ENCODE peak calls at places on chromosomes 7 and 10, in seven cellular contexts. Z, M, T, B, Y, W and P are unnamed samples. For H3K9me3, the result is how much of the 10 kb centered on the place peaks cover.

GRCh38 chr10:46552526-46553237 is 3.8 kb downstream of the GPRIN2 start:
- DNase-seq in Z (no peak), M (peak), T (peak), B (no peak), Y (peak), W (no peak), P (no peak)

GRCh38 chr10:30857803-30858202 is 173.9 kb downstream of the ZNF438 start:
- DNase-seq in Z (peak), M (no peak), T (peak), B (no peak), Y (peak), W (no peak), P (peak)

GRCh38 chr10:127989481-127989964 is 82.6 kb downstream of the PTPRE start:
- DNase-seq in Z (no peak), M (no peak), T (peak), B (no peak), Y (no peak), W (no peak), P (peak)

GRCh38 chr7:66173856-66174255 is 31.3 kb upstream of the TPST1 start:
- DNase-seq in Z (no peak), M (no peak), T (no peak), B (no peak), Y (no peak), W (no peak), P (no peak)

GRCh38 chr7:87003872-87004798 is 55.3 kb downstream of the ELAPOR2 start:
- DNase-seq in Z (no peak), M (no peak), T (no peak), B (no peak), Y (no peak), W (no peak), P (peak)

GRCh38 chr10:98212204-98212603 is 55.8 kb downstream of the LOXL4 start:
- DNase-seq in Z (no peak), M (no peak), T (no peak), B (no peak), Y (no peak), W (no peak), P (no peak)

GRCh38 chr7:151721236-151721635 is 155.7 kb downstream of the PRKAG2 start:
- DNase-seq in Z (no peak), M (no peak), T (no peak), B (no peak), Y (no peak), W (no peak), P (no peak)

GRCh38 chr10:66746246-66746645 is 179.6 kb upstream of the LRRTM3 start:
- DNase-seq in Z (no peak), M (no peak), T (no peak), B (no peak), Y (no peak), W (no peak), P (peak)

GRCh38 chr10:78362406-78363022 is 328.9 kb downstream of the RPS24 start:
- DNase-seq in Z (no peak), M (no peak), T (no peak), B (no peak), Y (no peak), W (no peak), P (no peak)

GRCh38 chr7:108408294-108409004 is 47.8 kb downstream of the NRCAM start:
- DNase-seq in Z (no peak), M (no peak), T (no peak), B (no peak), Y (no peak), W (no peak), P (no peak)

GRCh38 chr10:102596506-102596971 is 47.7 kb upstream of the TRIM8 start:
- DNase-seq in Z (no peak), M (no peak), T (peak), B (peak), Y (peak), W (no peak), P (peak)

GRCh38 chr7:36945612-36946400 is 221.5 kb upstream of the AOAH start:
- DNase-seq in Z (no peak), M (no peak), T (no peak), B (no peak), Y (no peak), W (peak), P (no peak)

GRCh38 chr7:107047902-107048782 is 3.6 kb downstream of the PRKAR2B start:
- DNase-seq in Z (no peak), M (no peak), T (no peak), B (no peak), Y (no peak), W (no peak), P (peak)

GRCh38 chr7:100435401-100436304 is 644 bp downstream of the PPP1R35 start:
- DNase-seq in Z (no peak), M (peak), T (peak), B (no peak), Y (no peak), W (peak), P (no peak)

GRCh38 chr10:82643076-82643475 is 768.1 kb downstream of the NRG3 start:
- DNase-seq in Z (no peak), M (no peak), T (no peak), B (no peak), Y (no peak), W (no peak), P (no peak)

GRCh38 chr7:30285067-30285530 is 702 bp downstream of the ZNRF2 start:
- DNase-seq in Z (no peak), M (no peak), T (peak), B (no peak), Y (no peak), W (no peak), P (peak)

GRCh38 chr10:79178614-79179403 is 110.0 kb downstream of the ZMIZ1 start:
- DNase-seq in Z (no peak), M (no peak), T (peak), B (peak), Y (peak), W (no peak), P (peak)

GRCh38 chr10:97850446-97850845 is 803 bp downstream of the GOLGA7B start:
- DNase-seq in Z (no peak), M (no peak), T (no peak), B (peak), Y (no peak), W (no peak), P (no peak)

GRCh38 chr7:2066251-2066919 is 166.4 kb downstream of the MAD1L1 start:
- DNase-seq in Z (no peak), M (peak), T (no peak), B (no peak), Y (no peak), W (no peak), P (no peak)

GRCh38 chr10:63683223-63683622 is 162.0 kb downstream of the REEP3 start:
- DNase-seq in Z (no peak), M (no peak), T (no peak), B (no peak), Y (no peak), W (no peak), P (no peak)

GRCh38 chr10:52526251-52526823 is 212.3 kb downstream of the DKK1 start:
- DNase-seq in Z (no peak), M (no peak), T (no peak), B (no peak), Y (no peak), W (no peak), P (peak)

GRCh38 chr10:7192831-7193348 is 217.9 kb downstream of the SFMBT2 start:
- DNase-seq in Z (no peak), M (peak), T (no peak), B (no peak), Y (no peak), W (no peak), P (no peak)

GRCh38 chr7:90180011-90180585 is 25.8 kb downstream of the STEAP1 start:
- DNase-seq in Z (no peak), M (no peak), T (no peak), B (no peak), Y (no peak), W (no peak), P (peak)

GRCh38 chr10:88467835-88468485 is 115.2 kb downstream of the RNLS start:
- DNase-seq in Z (no peak), M (no peak), T (no peak), B (no peak), Y (no peak), W (no peak), P (peak)

GRCh38 chr10:93475871-93476270 is 6.3 kb downstream of the MYOF start:
- DNase-seq in Z (no peak), M (no peak), T (no peak), B (no peak), Y (no peak), W (no peak), P (peak)

GRCh38 chr7:64888561-64888900 is 14.5 kb upstream of the ZNF273 start:
- DNase-seq in Z (no peak), M (no peak), T (no peak), B (no peak), Y (no peak), W (no peak), P (no peak)

GRCh38 chr7:75642810-75643486 is 95.8 kb downstream of the HIP1 start:
- DNase-seq in Z (no peak), M (peak), T (no peak), B (no peak), Y (no peak), W (no peak), P (peak)

GRCh38 chr10:59817806-59818205 is 64.6 kb upstream of the MRLN start:
- DNase-seq in Z (no peak), M (no peak), T (no peak), B (no peak), Y (no peak), W (no peak), P (peak)

GRCh38 chr10:114504769-114505579 is 100.7 kb upstream of the AFAP1L2 start:
- DNase-seq in Z (no peak), M (no peak), T (peak), B (no peak), Y (peak), W (no peak), P (peak)

GRCh38 chr10:49446031-49446430 is 50.1 kb upstream of the DRGX start:
- DNase-seq in Z (no peak), M (no peak), T (no peak), B (no peak), Y (no peak), W (no peak), P (peak)

GRCh38 chr7:143002856-143003255 is 24.1 kb downstream of the OR9A2 start:
- DNase-seq in Z (no peak), M (no peak), T (no peak), B (no peak), Y (no peak), W (peak), P (no peak)

GRCh38 chr10:8214587-8214986 is 160.1 kb downstream of the GATA3 start:
- DNase-seq in Z (no peak), M (no peak), T (no peak), B (no peak), Y (no peak), W (no peak), P (no peak)

GRCh38 chr7:133770863-133771492 is 356.2 kb upstream of the LRGUK start:
- DNase-seq in Z (no peak), M (no peak), T (no peak), B (peak), Y (no peak), W (no peak), P (peak)

GRCh38 chr10:55358539-55358938 is 557.5 kb upstream of the PCDH15 start:
- DNase-seq in Z (no peak), M (no peak), T (no peak), B (no peak), Y (no peak), W (no peak), P (no peak)

GRCh38 chr10:6667679-6668270 is 87.7 kb upstream of the PRKCQ start:
- DNase-seq in Z (no peak), M (no peak), T (no peak), B (peak), Y (no peak), W (no peak), P (peak)

GRCh38 chr7:102450242-102450641 is 14.4 kb downstream of the ALKBH4 start:
- DNase-seq in Z (no peak), M (peak), T (no peak), B (no peak), Y (no peak), W (no peak), P (no peak)

GRCh38 chr7:127391591-127392181 is 822 bp downstream of the ZNF800 start:
- DNase-seq in Z (no peak), M (no peak), T (no peak), B (peak), Y (no peak), W (no peak), P (peak)

GRCh38 chr7:55561756-55562155 is 10.5 kb downstream of the VOPP1 start:
- DNase-seq in Z (no peak), M (no peak), T (no peak), B (no peak), Y (no peak), W (no peak), P (no peak)
- H3K4me3 ChIP-seq in Z (no peak), M (no peak), T (no peak), B (no peak), Y (no peak), W (no peak), P (no peak)

GRCh38 chr10:29540016-29540415 is 94.8 kb downstream of the SVIL start:
- DNase-seq in Z (no peak), M (no peak), T (no peak), B (no peak), Y (no peak), W (no peak), P (peak)

GRCh38 chr10:29539398-29539797 is 95.4 kb downstream of the SVIL start:
- DNase-seq in Z (no peak), M (no peak), T (no peak), B (no peak), Y (no peak), W (no peak), P (no peak)

GRCh38 chr10:29535012-29535777 is 99.6 kb downstream of the SVIL start:
- DNase-seq in Z (peak), M (no peak), T (peak), B (no peak), Y (peak), W (no peak), P (peak)

GRCh38 chr10:29535778-29536459 is 98.9 kb downstream of the SVIL start:
- DNase-seq in Z (no peak), M (no peak), T (no peak), B (no peak), Y (no peak), W (no peak), P (peak)

GRCh38 chr10:29537799-29538198 is 97.0 kb downstream of the SVIL start:
- DNase-seq in Z (no peak), M (no peak), T (peak), B (no peak), Y (no peak), W (no peak), P (no peak)
- H3K27ac ChIP-seq in Z (no peak), M (no peak), T (peak), B (no peak), Y (peak), W (no peak), P (no peak)

GRCh38 chr7:138228764-138229163 is 152.5 kb downstream of the AKR1D1 start:
- DNase-seq in Z (no peak), M (no peak), T (no peak), B (no peak), Y (no peak), W (no peak), P (no peak)

GRCh38 chr7:138226851-138227250 is 150.6 kb downstream of the AKR1D1 start:
- DNase-seq in Z (no peak), M (no peak), T (no peak), B (no peak), Y (no peak), W (no peak), P (no peak)

GRCh38 chr7:138226001-138226476 is 149.8 kb downstream of the AKR1D1 start:
- DNase-seq in Z (no peak), M (no peak), T (no peak), B (no peak), Y (peak), W (no peak), P (peak)

GRCh38 chr7:138228119-138228518 is 151.9 kb downstream of the AKR1D1 start:
- DNase-seq in Z (no peak), M (no peak), T (no peak), B (no peak), Y (no peak), W (no peak), P (no peak)

GRCh38 chr7:138223402-138223872 is 147.2 kb downstream of the AKR1D1 start:
- DNase-seq in Z (no peak), M (no peak), T (no peak), B (no peak), Y (no peak), W (no peak), P (no peak)
- H3K9me3 ChIP-seq in Z (under half), M (under half), T (under half), B (under half), Y (under half), W (under half), P (under half)

DNA sequence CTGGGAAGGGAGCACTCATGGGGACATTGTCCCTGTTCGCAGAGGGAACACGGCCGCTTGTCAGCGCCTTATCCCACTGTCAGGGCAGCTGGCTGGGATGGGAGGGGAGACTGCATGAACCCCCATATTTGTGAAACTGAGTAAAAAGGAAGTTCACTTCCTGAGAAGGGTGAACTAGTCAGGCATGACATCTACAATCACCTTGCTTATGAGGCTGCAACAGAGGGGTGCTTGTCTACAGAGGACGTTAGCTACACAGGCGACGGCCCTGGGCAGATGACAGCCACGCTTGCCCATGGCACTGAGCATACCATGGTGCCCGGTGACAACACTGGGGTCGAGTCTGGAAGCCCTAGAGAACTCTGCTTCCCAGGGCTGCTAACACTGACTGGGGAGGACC is 46.0 kb upstream of the KDM7A start:
- DNase-seq in Z (no peak), M (peak), T (no peak), B (no peak), Y (no peak), W (no peak), P (no peak)
- H3K4me3 ChIP-seq in Z (no peak), M (no peak), T (no peak), B (no peak), Y (no peak), W (no peak), P (no peak)

GRCh38 chr7:134901389-134902020 is 84.8 kb upstream of the AGBL3 start:
- DNase-seq in Z (no peak), M (no peak), T (no peak), B (no peak), Y (no peak), W (no peak), P (no peak)
- H3K27ac ChIP-seq in Z (no peak), M (no peak), T (peak), B (no peak), Y (peak), W (peak), P (no peak)

GRCh38 chr7:158422551-158423189 is 165.0 kb downstream of the PTPRN2 start:
- DNase-seq in Z (no peak), M (no peak), T (no peak), B (no peak), Y (no peak), W (no peak), P (no peak)

GRCh38 chr7:158416283-158416933 is 171.2 kb downstream of the PTPRN2 start:
- DNase-seq in Z (no peak), M (no peak), T (peak), B (no peak), Y (no peak), W (no peak), P (no peak)

GRCh38 chr7:158420591-158421340 is 166.9 kb downstream of the PTPRN2 start:
- DNase-seq in Z (no peak), M (no peak), T (no peak), B (no peak), Y (no peak), W (no peak), P (no peak)

GRCh38 chr7:158421394-158421793 is 166.2 kb downstream of the PTPRN2 start:
- DNase-seq in Z (no peak), M (no peak), T (no peak), B (no peak), Y (no peak), W (no peak), P (no peak)

GRCh38 chr7:158419238-158419785 is 168.3 kb downstream of the PTPRN2 start:
- DNase-seq in Z (no peak), M (no peak), T (no peak), B (no peak), Y (no peak), W (no peak), P (no peak)
- H3K9me3 ChIP-seq in Z (under half), M (under half), T (under half), B (under half), Y (under half), W (under half), P (under half)